ENCODE peak calls at places on chromosomes 3 and 15, in seven cellular contexts. S is heart right ventricle, M is fibroblast of lung, D is stomach, Z is colonic mucosa, R is BE2C, J is spleen. T is an unnamed sample.

GRCh38 chr3:81249540-81250029 is 511.9 kb downstream of the GBE1 start:
- DNase-seq in S (no peak), M (peak; percentile 25), D (no peak), Z (no peak), R (no peak), J (no peak), T (no peak)

GRCh38 chr15:73021139-73021621 is 31.1 kb upstream of the NEO1 start:
- DNase-seq in S (no peak), M (no peak), D (no peak), Z (no peak), R (no peak), J (no peak), T (no peak)

GRCh38 chr15:72229076-72229946 is 1.7 kb downstream of the PKM start:
- DNase-seq in S (no peak), M (peak; percentile 36), D (no peak), Z (no peak), R (peak; percentile 16), J (no peak), T (peak; percentile 40)

GRCh38 chr15:78508272-78508671 is 895 bp downstream of the HYKK start:
- DNase-seq in S (no peak), M (no peak), D (no peak), Z (peak; percentile 32), R (no peak), J (no peak), T (no peak)

GRCh38 chr3:25594007-25594502 is 70.7 kb downstream of the TOP2B start:
- DNase-seq in S (no peak), M (peak; percentile 92), D (no peak), Z (no peak), R (no peak), J (no peak), T (no peak)

GRCh38 chr3:87437765-87438164 is 161.4 kb upstream of the POU1F1 start:
- DNase-seq in S (no peak), M (no peak), D (no peak), Z (no peak), R (no peak), J (no peak), T (no peak)

GRCh38 chr3:113620091-113620490 is 76.4 kb downstream of the USF3 start:
- DNase-seq in S (no peak), M (no peak), D (no peak), Z (no peak), R (no peak), J (no peak), T (no peak)

GRCh38 chr3:47487265-47487664 is 11.5 kb upstream of the SCAP start:
- DNase-seq in S (no peak), M (no peak), D (no peak), Z (no peak), R (no peak), J (no peak), T (no peak)

GRCh38 chr3:54322354-54322753 is 200.0 kb downstream of the CACNA2D3 start:
- DNase-seq in S (no peak), M (no peak), D (peak; percentile 81), Z (peak; percentile 74), R (no peak), J (no peak), T (no peak)

GRCh38 chr3:120752865-120753264 is 10.3 kb downstream of the GTF2E1 start:
- DNase-seq in S (no peak), M (no peak), D (no peak), Z (no peak), R (no peak), J (no peak), T (no peak)

GRCh38 chr3:69370156-69370944 is 15.5 kb downstream of the FRMD4B start:
- DNase-seq in S (peak; percentile 84), M (no peak), D (peak; percentile 74), Z (peak; percentile 90), R (no peak), J (peak; percentile 95), T (no peak)

GRCh38 chr3:186966406-186966805 is 36.1 kb downstream of the ST6GAL1 start:
- DNase-seq in S (no peak), M (no peak), D (no peak), Z (no peak), R (no peak), J (no peak), T (no peak)

GRCh38 chr3:25472747-25473146 is 44.7 kb downstream of the RARB start:
- DNase-seq in S (no peak), M (no peak), D (no peak), Z (no peak), R (no peak), J (no peak), T (no peak)

GRCh38 chr3:23052230-23053019 is 150.7 kb upstream of the UBE2E2 start:
- DNase-seq in S (no peak), M (no peak), D (no peak), Z (no peak), R (no peak), J (no peak), T (no peak)

GRCh38 chr15:62999923-63000484 is 42.5 kb upstream of the TPM1 start:
- DNase-seq in S (peak; percentile 28), M (no peak), D (no peak), Z (no peak), R (no peak), J (no peak), T (no peak)

GRCh38 chr3:114456742-114457141 is 162.9 kb downstream of the TIGIT start:
- DNase-seq in S (no peak), M (no peak), D (no peak), Z (no peak), R (no peak), J (no peak), T (no peak)

GRCh38 chr15:101010781-101011180 is 91.6 kb downstream of the LRRK1 start:
- DNase-seq in S (no peak), M (no peak), D (no peak), Z (peak; percentile 10), R (no peak), J (no peak), T (peak; percentile 6)

GRCh38 chr15:89820651-89821611 is 6.3 kb upstream of the ANPEP start:
- DNase-seq in S (no peak), M (peak; percentile 73), D (no peak), Z (no peak), R (no peak), J (peak; percentile 86), T (no peak)

GRCh38 chr3:46831316-46831715 is 31.9 kb downstream of the MYL3 start:
- DNase-seq in S (no peak), M (no peak), D (no peak), Z (no peak), R (no peak), J (no peak), T (no peak)

GRCh38 chr15:52002351-52002750 is 16.7 kb upstream of the MAPK6 start:
- DNase-seq in S (no peak), M (no peak), D (no peak), Z (no peak), R (no peak), J (no peak), T (no peak)

GRCh38 chr3:173977747-173978146 is 580.2 kb downstream of the NLGN1 start:
- DNase-seq in S (no peak), M (no peak), D (no peak), Z (no peak), R (no peak), J (no peak), T (no peak)

GRCh38 chr3:8668216-8668615 is 23.6 kb upstream of the SSUH2 start:
- DNase-seq in S (no peak), M (no peak), D (no peak), Z (no peak), R (no peak), J (no peak), T (no peak)

GRCh38 chr3:112446343-112446742 is 52.9 kb downstream of the BTLA start:
- DNase-seq in S (no peak), M (peak; percentile 10), D (no peak), Z (no peak), R (no peak), J (no peak), T (no peak)

GRCh38 chr3:13883681-13884080 is 3.8 kb upstream of the WNT7A start:
- DNase-seq in S (no peak), M (no peak), D (no peak), Z (no peak), R (no peak), J (no peak), T (no peak)

GRCh38 chr3:149576071-149576564 is 81.7 kb downstream of the WWTR1 start:
- DNase-seq in S (no peak), M (peak; percentile 97), D (no peak), Z (peak; percentile 27), R (peak; percentile 29), J (no peak), T (peak; percentile 62)
- TF ChIP-seq CTCF in S (no peak), M (no peak), D (no peak), Z (no peak), R (no peak), J (no peak), T (no peak)

DNA sequence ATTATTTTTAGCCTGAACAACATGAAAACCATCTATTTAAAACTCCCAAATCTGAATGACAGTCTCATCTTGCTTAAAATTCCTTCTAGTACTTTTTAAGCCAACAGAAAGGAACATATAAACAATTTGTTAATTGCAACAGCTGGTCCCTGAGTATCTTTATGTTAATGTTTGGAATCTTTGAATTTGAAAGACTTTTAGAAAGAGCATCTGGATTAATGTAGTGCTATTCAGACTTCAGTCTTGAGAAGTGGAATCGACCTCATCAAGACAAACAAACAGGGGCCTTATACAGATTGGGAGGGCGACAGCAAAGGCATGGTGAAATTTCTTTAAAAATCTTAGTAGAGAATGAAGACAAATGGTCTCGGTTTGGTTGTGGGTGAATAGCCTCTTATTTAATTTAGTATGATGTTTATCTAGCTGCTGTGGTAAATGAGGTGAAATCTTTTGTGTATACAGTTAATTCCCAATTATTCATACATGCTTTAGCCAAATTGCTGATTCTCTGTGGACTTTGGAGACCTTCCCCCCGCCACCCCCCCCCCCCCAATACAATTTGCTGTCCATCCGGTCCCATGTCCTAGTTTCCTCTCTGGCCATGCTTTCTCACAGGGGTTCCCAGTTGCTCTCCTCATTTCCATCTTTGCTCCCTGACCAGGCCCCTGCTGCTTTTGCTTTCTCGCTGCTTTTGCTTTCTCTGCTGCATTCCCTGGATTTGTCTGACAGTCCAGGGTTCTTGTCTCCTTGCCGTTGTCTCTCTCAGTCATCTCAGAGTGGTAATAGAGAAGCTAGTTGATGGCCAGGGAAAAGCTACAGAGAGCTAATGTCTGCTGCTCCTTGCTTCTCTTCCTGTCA is 135.2 kb downstream of the FNDC3B start:
- DNase-seq in S (no peak), M (peak; percentile 49), D (no peak), Z (no peak), R (peak; percentile 27), J (no peak), T (no peak)
- H3K4me1 ChIP-seq in S (peaks cover 70% of the 10 kb centered on the region), M (peaks cover 20% of the 10 kb centered on the region), D (peaks cover 86% of the 10 kb centered on the region), Z (no peaks in the 10 kb centered on the region), R (peaks cover 14% of the 10 kb centered on the region), J (peaks cover 25% of the 10 kb centered on the region), T (peaks cover under 1% of the 10 kb centered on the region)

GRCh38 chr3:49868951-49869454 is 703 bp downstream of the CAMKV start:
- DNase-seq in S (no peak), M (no peak), D (no peak), Z (no peak), R (peak; percentile 35), J (no peak), T (no peak)
- H3K4me3 ChIP-seq in S (peak overlapping the region; percentile 38), M (no peak overlapping the region), D (peak overlapping the region; percentile 47), Z (peak overlapping the region; percentile 22), R (peak overlapping the region; percentile 67), J (peak overlapping the region; percentile 66), T (no peak overlapping the region)

DNA sequence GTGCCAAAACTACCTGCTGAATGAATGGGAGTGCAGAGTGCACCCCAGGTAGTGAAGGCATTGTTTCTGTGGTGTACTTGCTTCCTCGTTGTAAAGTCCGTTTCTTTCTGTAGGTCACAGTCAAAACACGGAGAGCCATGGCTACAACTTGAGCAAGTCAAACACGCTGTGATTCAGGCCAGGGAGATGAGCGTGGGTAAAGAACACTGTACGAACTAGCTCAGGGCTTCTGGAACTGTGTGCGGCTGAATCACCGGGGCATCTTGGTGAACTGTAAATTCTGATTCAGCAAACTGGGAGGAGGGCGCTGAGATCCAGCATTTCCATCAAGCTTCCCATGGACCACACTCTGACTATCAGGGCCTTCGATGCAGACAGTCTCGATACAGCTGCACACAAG is 5.0 kb upstream of the TNK2 start:
- DNase-seq in S (no peak), M (no peak), D (no peak), Z (no peak), R (no peak), J (no peak), T (no peak)
- TF ChIP-seq CTCF in S (no peak), M (no peak), D (no peak), Z (no peak), R (no peak), J (no peak), T (no peak)

T was measured in uterus.